ENCODE peak calls at places on chromosomes 16 and 17, in eight cellular contexts. One of them, this sample, is unnamed.

GRCh38 chr17:41549596-41550039 is 21.5 kb upstream of the KRT19 start:
- DNase-seq in left lung: no peak
- DNase-seq in psoas muscle: no peak
- DNase-seq in CD4-positive, CD25-positive, alpha-beta regulatory T cell: no peak
- DNase-seq in thoracic aorta: no peak
- DNase-seq in heart left ventricle: no peak
- DNase-seq in pancreas: no peak
- DNase-seq in ovary: no peak
- DNase-seq in this sample: no peak

GRCh38 chr16:67533024-67533560 is 4.5 kb downstream of the RIPOR1 start:
- DNase-seq in left lung: no peak
- DNase-seq in psoas muscle: no peak
- DNase-seq in CD4-positive, CD25-positive, alpha-beta regulatory T cell: no peak
- DNase-seq in thoracic aorta: no peak
- DNase-seq in heart left ventricle: no peak
- DNase-seq in pancreas: no peak
- DNase-seq in ovary: no peak
- DNase-seq in this sample: no peak

GRCh38 chr17:5610956-5611355 is 26.6 kb upstream of the NLRP1 start:
- DNase-seq in left lung: no peak
- DNase-seq in psoas muscle: no peak
- DNase-seq in CD4-positive, CD25-positive, alpha-beta regulatory T cell: no peak
- DNase-seq in thoracic aorta: no peak
- DNase-seq in heart left ventricle: no peak
- DNase-seq in pancreas: no peak
- DNase-seq in ovary: no peak
- DNase-seq in this sample: no peak

GRCh38 chr17:45951403-45951802 is 47.6 kb upstream of the STH start:
- DNase-seq in left lung: no peak
- DNase-seq in psoas muscle: no peak
- DNase-seq in CD4-positive, CD25-positive, alpha-beta regulatory T cell: no peak
- DNase-seq in thoracic aorta: no peak
- DNase-seq in heart left ventricle: no peak
- DNase-seq in pancreas: no peak
- DNase-seq in ovary: no peak
- DNase-seq in this sample: no peak

GRCh38 chr17:41717408-41718286 is 5.5 kb downstream of the GAST start:
- DNase-seq in left lung: no peak
- DNase-seq in psoas muscle: no peak
- DNase-seq in CD4-positive, CD25-positive, alpha-beta regulatory T cell: no peak
- DNase-seq in thoracic aorta: no peak
- DNase-seq in heart left ventricle: no peak
- DNase-seq in pancreas: no peak
- DNase-seq in ovary: no peak
- DNase-seq in this sample: peak; percentile 12

GRCh38 chr17:29041091-29041490 is 1.9 kb upstream of the PIPOX start:
- DNase-seq in left lung: no peak
- DNase-seq in psoas muscle: no peak
- DNase-seq in CD4-positive, CD25-positive, alpha-beta regulatory T cell: no peak
- DNase-seq in thoracic aorta: no peak
- DNase-seq in heart left ventricle: no peak
- DNase-seq in pancreas: no peak
- DNase-seq in ovary: no peak
- DNase-seq in this sample: no peak

GRCh38 chr16:13042291-13042690 is 140.9 kb downstream of the SHISA9 start:
- DNase-seq in left lung: no peak
- DNase-seq in psoas muscle: no peak
- DNase-seq in CD4-positive, CD25-positive, alpha-beta regulatory T cell: no peak
- DNase-seq in thoracic aorta: no peak
- DNase-seq in heart left ventricle: no peak
- DNase-seq in pancreas: no peak
- DNase-seq in ovary: no peak
- DNase-seq in this sample: no peak

GRCh38 chr17:57294629-57295501 is 38.5 kb downstream of the MSI2 start:
- DNase-seq in left lung: no peak
- DNase-seq in psoas muscle: peak; percentile 86
- DNase-seq in CD4-positive, CD25-positive, alpha-beta regulatory T cell: no peak
- DNase-seq in thoracic aorta: no peak
- DNase-seq in heart left ventricle: peak; percentile 65
- DNase-seq in pancreas: no peak
- DNase-seq in ovary: no peak
- DNase-seq in this sample: no peak

GRCh38 chr17:29215717-29216116 is 30.9 kb upstream of the CRYBA1 start:
- DNase-seq in left lung: no peak
- DNase-seq in psoas muscle: no peak
- DNase-seq in CD4-positive, CD25-positive, alpha-beta regulatory T cell: no peak
- DNase-seq in thoracic aorta: no peak
- DNase-seq in heart left ventricle: no peak
- DNase-seq in pancreas: no peak
- DNase-seq in ovary: no peak
- DNase-seq in this sample: no peak

GRCh38 chr16:27217256-27217655 is 13.9 kb downstream of the KDM8 start:
- DNase-seq in left lung: no peak
- DNase-seq in psoas muscle: no peak
- DNase-seq in CD4-positive, CD25-positive, alpha-beta regulatory T cell: no peak
- DNase-seq in thoracic aorta: no peak
- DNase-seq in heart left ventricle: no peak
- DNase-seq in pancreas: no peak
- DNase-seq in ovary: no peak
- DNase-seq in this sample: no peak

GRCh38 chr16:72349719-72350118 is 177.8 kb upstream of the PMFBP1 start:
- DNase-seq in left lung: no peak
- DNase-seq in psoas muscle: no peak
- DNase-seq in CD4-positive, CD25-positive, alpha-beta regulatory T cell: no peak
- DNase-seq in thoracic aorta: no peak
- DNase-seq in heart left ventricle: no peak
- DNase-seq in pancreas: no peak
- DNase-seq in ovary: no peak
- DNase-seq in this sample: no peak

GRCh38 chr16:53973021-53973420 is 269.1 kb downstream of the FTO start:
- DNase-seq in left lung: no peak
- DNase-seq in psoas muscle: peak; percentile 62
- DNase-seq in CD4-positive, CD25-positive, alpha-beta regulatory T cell: no peak
- DNase-seq in thoracic aorta: no peak
- DNase-seq in heart left ventricle: peak; percentile 49
- DNase-seq in pancreas: no peak
- DNase-seq in ovary: no peak
- DNase-seq in this sample: no peak

GRCh38 chr16:19830902-19831555 is 53.6 kb downstream of the GPRC5B start:
- DNase-seq in left lung: no peak
- DNase-seq in psoas muscle: no peak
- DNase-seq in CD4-positive, CD25-positive, alpha-beta regulatory T cell: no peak
- DNase-seq in thoracic aorta: no peak
- DNase-seq in heart left ventricle: no peak
- DNase-seq in pancreas: no peak
- DNase-seq in ovary: no peak
- DNase-seq in this sample: no peak
- H3K27ac ChIP-seq in left lung: no peak overlapping the region
- H3K27ac ChIP-seq in psoas muscle: peak overlapping the region; percentile 89
- H3K27ac ChIP-seq in CD4-positive, CD25-positive, alpha-beta regulatory T cell: no peak overlapping the region
- H3K27ac ChIP-seq in thoracic aorta: no peak overlapping the region
- H3K27ac ChIP-seq in heart left ventricle: peak overlapping the region; percentile 59
- H3K27ac ChIP-seq in pancreas: no peak overlapping the region
- H3K27ac ChIP-seq in ovary: no peak overlapping the region
- H3K27ac ChIP-seq in this sample: no peak overlapping the region

GRCh38 chr17:76642032-76642561 is 1.5 kb downstream of the ST6GALNAC1 start:
- DNase-seq in left lung: no peak
- DNase-seq in psoas muscle: no peak
- DNase-seq in CD4-positive, CD25-positive, alpha-beta regulatory T cell: no peak
- DNase-seq in thoracic aorta: no peak
- DNase-seq in heart left ventricle: no peak
- DNase-seq in pancreas: no peak
- DNase-seq in ovary: no peak
- DNase-seq in this sample: no peak

GRCh38 chr17:76641501-76641900 is 2.1 kb downstream of the ST6GALNAC1 start:
- DNase-seq in left lung: no peak
- DNase-seq in psoas muscle: no peak
- DNase-seq in CD4-positive, CD25-positive, alpha-beta regulatory T cell: no peak
- DNase-seq in thoracic aorta: no peak
- DNase-seq in heart left ventricle: no peak
- DNase-seq in pancreas: no peak
- DNase-seq in ovary: no peak
- DNase-seq in this sample: no peak

GRCh38 chr17:76643553-76644148 is at the start of gene ST6GALNAC1:
- DNase-seq in left lung: no peak
- DNase-seq in psoas muscle: no peak
- DNase-seq in CD4-positive, CD25-positive, alpha-beta regulatory T cell: no peak
- DNase-seq in thoracic aorta: no peak
- DNase-seq in heart left ventricle: peak; percentile 53
- DNase-seq in pancreas: no peak
- DNase-seq in ovary: no peak
- DNase-seq in this sample: peak; percentile 32

GRCh38 chr17:76644995-76645394 is 1.4 kb upstream of the ST6GALNAC1 start:
- DNase-seq in left lung: no peak
- DNase-seq in psoas muscle: no peak
- DNase-seq in CD4-positive, CD25-positive, alpha-beta regulatory T cell: no peak
- DNase-seq in thoracic aorta: no peak
- DNase-seq in heart left ventricle: no peak
- DNase-seq in pancreas: no peak
- DNase-seq in ovary: no peak
- DNase-seq in this sample: no peak

GRCh38 chr17:76642994-76643393 is 563 bp downstream of the ST6GALNAC1 start:
- DNase-seq in left lung: no peak
- DNase-seq in psoas muscle: no peak
- DNase-seq in CD4-positive, CD25-positive, alpha-beta regulatory T cell: no peak
- DNase-seq in thoracic aorta: no peak
- DNase-seq in heart left ventricle: no peak
- DNase-seq in pancreas: no peak
- DNase-seq in ovary: no peak
- DNase-seq in this sample: no peak
- H3K4me3 ChIP-seq in left lung: peak overlapping the region; percentile 3
- H3K4me3 ChIP-seq in psoas muscle: no peak overlapping the region
- H3K4me3 ChIP-seq in CD4-positive, CD25-positive, alpha-beta regulatory T cell: no peak overlapping the region
- H3K4me3 ChIP-seq in thoracic aorta: no peak overlapping the region
- H3K4me3 ChIP-seq in heart left ventricle: peak overlapping the region; percentile 38
- H3K4me3 ChIP-seq in pancreas: no peak overlapping the region
- H3K4me3 ChIP-seq in ovary: peak overlapping the region; percentile 16
- H3K4me3 ChIP-seq in this sample: peak overlapping the region; percentile 59

DNA sequence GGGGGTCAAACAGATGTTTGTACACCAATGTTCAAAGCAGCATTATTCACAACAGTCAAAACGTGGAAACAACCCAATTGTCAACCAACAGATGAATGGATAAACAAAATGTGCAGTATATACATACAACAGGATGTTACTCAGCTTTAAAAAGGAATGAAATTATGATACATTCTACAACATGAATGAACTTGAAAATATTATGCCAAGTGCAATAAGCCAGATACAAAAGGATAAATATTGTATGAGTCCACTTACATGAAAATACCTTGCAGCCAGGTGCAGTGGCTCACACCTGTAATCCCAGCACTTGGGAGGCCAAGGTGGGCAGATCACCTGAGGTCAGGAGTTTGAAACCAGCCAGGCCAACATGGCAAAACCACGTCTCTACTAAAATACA is 39.9 kb downstream of the UBE2G1 start:
- DNase-seq in left lung: no peak
- DNase-seq in psoas muscle: no peak
- DNase-seq in CD4-positive, CD25-positive, alpha-beta regulatory T cell: no peak
- DNase-seq in thoracic aorta: no peak
- DNase-seq in heart left ventricle: no peak
- DNase-seq in pancreas: no peak
- DNase-seq in ovary: no peak
- DNase-seq in this sample: no peak
- H3K4me1 ChIP-seq in left lung: peaks cover 1% of the 10 kb centered on the region
- H3K4me1 ChIP-seq in psoas muscle: peaks cover 80% of the 10 kb centered on the region
- H3K4me1 ChIP-seq in CD4-positive, CD25-positive, alpha-beta regulatory T cell: no peaks in the 10 kb centered on the region
- H3K4me1 ChIP-seq in thoracic aorta: peaks cover 30% of the 10 kb centered on the region
- H3K4me1 ChIP-seq in heart left ventricle: peaks cover 30% of the 10 kb centered on the region
- H3K4me1 ChIP-seq in pancreas: peaks cover 13% of the 10 kb centered on the region
- H3K4me1 ChIP-seq in ovary: no peaks in the 10 kb centered on the region
- H3K4me1 ChIP-seq in this sample: peaks cover 15% of the 10 kb centered on the region

GRCh38 chr17:32552280-32552679 is 65.5 kb downstream of the CDK5R1 start:
- DNase-seq in left lung: no peak
- DNase-seq in psoas muscle: no peak
- DNase-seq in CD4-positive, CD25-positive, alpha-beta regulatory T cell: no peak
- DNase-seq in thoracic aorta: no peak
- DNase-seq in heart left ventricle: no peak
- DNase-seq in pancreas: no peak
- DNase-seq in ovary: no peak
- DNase-seq in this sample: no peak

GRCh38 chr17:32546031-32546444 is 59.2 kb downstream of the CDK5R1 start:
- DNase-seq in left lung: no peak
- DNase-seq in psoas muscle: no peak
- DNase-seq in CD4-positive, CD25-positive, alpha-beta regulatory T cell: no peak
- DNase-seq in thoracic aorta: no peak
- DNase-seq in heart left ventricle: no peak
- DNase-seq in pancreas: no peak
- DNase-seq in ovary: no peak
- DNase-seq in this sample: no peak

GRCh38 chr17:32551186-32551955 is 64.6 kb downstream of the CDK5R1 start:
- DNase-seq in left lung: no peak
- DNase-seq in psoas muscle: no peak
- DNase-seq in CD4-positive, CD25-positive, alpha-beta regulatory T cell: no peak
- DNase-seq in thoracic aorta: no peak
- DNase-seq in heart left ventricle: no peak
- DNase-seq in pancreas: no peak
- DNase-seq in ovary: no peak
- DNase-seq in this sample: no peak

GRCh38 chr17:32553168-32553567 is 66.4 kb downstream of the CDK5R1 start:
- DNase-seq in left lung: no peak
- DNase-seq in psoas muscle: no peak
- DNase-seq in CD4-positive, CD25-positive, alpha-beta regulatory T cell: no peak
- DNase-seq in thoracic aorta: no peak
- DNase-seq in heart left ventricle: no peak
- DNase-seq in pancreas: no peak
- DNase-seq in ovary: no peak
- DNase-seq in this sample: no peak

GRCh38 chr17:32549559-32549958 is 62.8 kb downstream of the CDK5R1 start:
- DNase-seq in left lung: no peak
- DNase-seq in psoas muscle: no peak
- DNase-seq in CD4-positive, CD25-positive, alpha-beta regulatory T cell: no peak
- DNase-seq in thoracic aorta: no peak
- DNase-seq in heart left ventricle: no peak
- DNase-seq in pancreas: no peak
- DNase-seq in ovary: no peak
- DNase-seq in this sample: no peak
- H3K27ac ChIP-seq in left lung: no peak overlapping the region
- H3K27ac ChIP-seq in psoas muscle: no peak overlapping the region
- H3K27ac ChIP-seq in CD4-positive, CD25-positive, alpha-beta regulatory T cell: no peak overlapping the region
- H3K27ac ChIP-seq in thoracic aorta: no peak overlapping the region
- H3K27ac ChIP-seq in heart left ventricle: no peak overlapping the region
- H3K27ac ChIP-seq in pancreas: no peak overlapping the region
- H3K27ac ChIP-seq in ovary: no peak overlapping the region
- H3K27ac ChIP-seq in this sample: no peak overlapping the region

GRCh38 chr17:1560582-1561170 is 1.9 kb downstream of the PITPNA start:
- DNase-seq in left lung: peak; percentile 17
- DNase-seq in psoas muscle: no peak
- DNase-seq in CD4-positive, CD25-positive, alpha-beta regulatory T cell: no peak
- DNase-seq in thoracic aorta: no peak
- DNase-seq in heart left ventricle: no peak
- DNase-seq in pancreas: no peak
- DNase-seq in ovary: no peak
- DNase-seq in this sample: no peak
- H3K4me3 ChIP-seq in left lung: peak overlapping the region; percentile 89
- H3K4me3 ChIP-seq in psoas muscle: peak overlapping the region; percentile 82
- H3K4me3 ChIP-seq in CD4-positive, CD25-positive, alpha-beta regulatory T cell: no peak overlapping the region
- H3K4me3 ChIP-seq in thoracic aorta: no peak overlapping the region
- H3K4me3 ChIP-seq in heart left ventricle: no peak overlapping the region
- H3K4me3 ChIP-seq in pancreas: peak overlapping the region; percentile 92
- H3K4me3 ChIP-seq in ovary: no peak overlapping the region
- H3K4me3 ChIP-seq in this sample: no peak overlapping the region